ENCODE peak calls at places on chromosomes 6 and 20, in seven cellular contexts. T, J, R, F, S, I and W are unnamed samples.

GRCh38 chr20:23242556-23243180 is 107.9 kb upstream of the NXT1 start:
- DNase-seq in T (no peak), J (no peak), R (no peak), F (no peak), S (no peak), I (no peak), W (no peak)

GRCh38 chr6:143112837-143113236 is 52.1 kb downstream of the AIG1 start:
- DNase-seq in T (no peak), J (no peak), R (no peak), F (no peak), S (no peak), I (no peak), W (no peak)

GRCh38 chr6:146028250-146028789 is 542 bp upstream of the GRM1 start:
- DNase-seq in T (peak; percentile 37), J (no peak), R (no peak), F (no peak), S (peak; percentile 89), I (no peak), W (peak; percentile 8)

GRCh38 chr20:32707691-32708581 is 34.2 kb upstream of the C20orf203 start:
- DNase-seq in T (no peak), J (no peak), R (no peak), F (no peak), S (no peak), I (no peak), W (no peak)

GRCh38 chr6:89239338-89239737 is 22.2 kb upstream of the GABRR1 start:
- DNase-seq in T (peak; percentile 19), J (peak; percentile 79), R (no peak), F (no peak), S (no peak), I (no peak), W (no peak)

GRCh38 chr6:34771727-34772126 is 14.4 kb downstream of the SNRPC start:
- DNase-seq in T (no peak), J (no peak), R (no peak), F (no peak), S (no peak), I (peak; percentile 35), W (no peak)

GRCh38 chr6:157314705-157315321 is 8.5 kb downstream of the TMEM242 start:
- DNase-seq in T (peak; percentile 19), J (peak; percentile 84), R (no peak), F (no peak), S (no peak), I (peak; percentile 34), W (peak; percentile 10)

GRCh38 chr6:129491436-129491835 is 218.5 kb downstream of the ARHGAP18 start:
- DNase-seq in T (no peak), J (no peak), R (no peak), F (no peak), S (no peak), I (no peak), W (no peak)

GRCh38 chr20:25282034-25282781 is 34.3 kb downstream of the PYGB start:
- DNase-seq in T (no peak), J (peak; percentile 43), R (no peak), F (no peak), S (peak; percentile 74), I (no peak), W (no peak)

GRCh38 chr6:143410859-143411270 is 39.6 kb downstream of the ADAT2 start:
- DNase-seq in T (no peak), J (no peak), R (no peak), F (no peak), S (no peak), I (peak; percentile 59), W (no peak)

GRCh38 chr20:11881453-11881852 is 36.2 kb upstream of the BTBD3 start:
- DNase-seq in T (no peak), J (no peak), R (no peak), F (no peak), S (no peak), I (no peak), W (no peak)

GRCh38 chr6:155782320-155782730 is 326.7 kb upstream of the NOX3 start:
- DNase-seq in T (no peak), J (no peak), R (no peak), F (no peak), S (no peak), I (peak; percentile 74), W (no peak)

GRCh38 chr20:18428490-18429173 is 38.2 kb downstream of the DZANK1 start:
- DNase-seq in T (no peak), J (no peak), R (no peak), F (no peak), S (no peak), I (no peak), W (no peak)

GRCh38 chr20:4809707-4810106 is 88.0 kb downstream of the PRND start:
- DNase-seq in T (peak; percentile 56), J (peak; percentile 32), R (no peak), F (no peak), S (no peak), I (no peak), W (no peak)

GRCh38 chr20:37407573-37408002 is 61.6 kb downstream of the SRC start:
- DNase-seq in T (no peak), J (no peak), R (no peak), F (peak; percentile 36), S (no peak), I (no peak), W (no peak)

GRCh38 chr6:47633141-47633540 is 65.2 kb upstream of the ADGRF4 start:
- DNase-seq in T (no peak), J (no peak), R (no peak), F (no peak), S (no peak), I (no peak), W (no peak)

GRCh38 chr20:42018979-42019378 is 400.8 kb upstream of the CHD6 start:
- DNase-seq in T (no peak), J (peak; percentile 35), R (no peak), F (no peak), S (no peak), I (no peak), W (no peak)

GRCh38 chr20:56783826-56784225 is 154.7 kb downstream of the TFAP2C start:
- DNase-seq in T (no peak), J (no peak), R (no peak), F (no peak), S (no peak), I (no peak), W (no peak)

GRCh38 chr6:71291991-71292390 is 3.4 kb downstream of the OGFRL1 start:
- DNase-seq in T (no peak), J (no peak), R (no peak), F (no peak), S (no peak), I (no peak), W (no peak)

GRCh38 chr20:3784863-3785239 is 1.7 kb downstream of the CENPB start:
- DNase-seq in T (no peak), J (no peak), R (no peak), F (no peak), S (no peak), I (no peak), W (no peak)

GRCh38 chr20:38195041-38195504 is 30.0 kb upstream of the TGM2 start:
- DNase-seq in T (no peak), J (no peak), R (no peak), F (no peak), S (no peak), I (no peak), W (no peak)

GRCh38 chr6:43634702-43635303 is 837 bp upstream of the MAD2L1BP start:
- DNase-seq in T (no peak), J (no peak), R (no peak), F (no peak), S (no peak), I (no peak), W (no peak)

GRCh38 chr6:6057442-6058053 is 50.8 kb upstream of the NRN1 start:
- DNase-seq in T (no peak), J (peak; percentile 85), R (no peak), F (no peak), S (no peak), I (no peak), W (no peak)

GRCh38 chr6:6820688-6821238 is 232.2 kb downstream of the LY86 start:
- DNase-seq in T (no peak), J (no peak), R (no peak), F (no peak), S (peak; percentile 35), I (no peak), W (no peak)

GRCh38 chr20:20849126-20849525 is 136.7 kb upstream of the RALGAPA2 start:
- DNase-seq in T (no peak), J (no peak), R (no peak), F (peak; percentile 64), S (no peak), I (no peak), W (no peak)